ENCODE peak calls at places on chromosome 21, in eight cellular contexts. K is stomach, W is K562, G is tibial artery, B is thoracic aorta, E is cardiac fibroblast, V is psoas muscle, I is GM13976. O is an unnamed sample.

GRCh38 chr21:17371470-17371869 is 141.4 kb upstream of the CXADR start:
- DNase-seq in K (no peak), W (no peak), G (no peak), B (no peak), E (peak), V (no peak), I (no peak), O (no peak)

GRCh38 chr21:44383216-44383615 is 29.8 kb downstream of the TRPM2 start:
- DNase-seq in K (no peak), W (no peak), G (no peak), B (no peak), E (no peak), V (no peak), I (no peak), O (no peak)

GRCh38 chr21:36639769-36640168 is 59.1 kb upstream of the SIM2 start:
- DNase-seq in K (no peak), W (no peak), G (no peak), B (no peak), E (no peak), V (no peak), I (no peak), O (no peak)

GRCh38 chr21:42561742-42562141 is 48.1 kb downstream of the SLC37A1 start:
- DNase-seq in K (no peak), W (peak), G (peak), B (no peak), E (no peak), V (no peak), I (peak), O (no peak)

GRCh38 chr21:37670883-37671282 is 245.4 kb downstream of the KCNJ6 start:
- DNase-seq in K (no peak), W (no peak), G (no peak), B (no peak), E (peak), V (no peak), I (no peak), O (no peak)

GRCh38 chr21:33196956-33197374 is 32.8 kb upstream of the IFNAR2 start:
- DNase-seq in K (peak), W (peak), G (peak), B (no peak), E (peak), V (peak), I (peak), O (peak)

GRCh38 chr21:43355925-43356289 is 71.0 kb downstream of the SIK1 start:
- DNase-seq in K (no peak), W (no peak), G (no peak), B (no peak), E (no peak), V (no peak), I (peak), O (no peak)

GRCh38 chr21:44931137-44931500 is 8.7 kb upstream of the SLX9 start:
- DNase-seq in K (no peak), W (no peak), G (no peak), B (no peak), E (peak), V (peak), I (peak), O (no peak)

GRCh38 chr21:44299085-44299457 is 782 bp upstream of the PFKL start:
- DNase-seq in K (no peak), W (no peak), G (no peak), B (no peak), E (peak), V (no peak), I (peak), O (no peak)

GRCh38 chr21:14690886-14691285 is 144.8 kb upstream of the SAMSN1 start:
- DNase-seq in K (no peak), W (no peak), G (no peak), B (no peak), E (no peak), V (no peak), I (no peak), O (no peak)

GRCh38 chr21:25568230-25568629 is 39.1 kb downstream of the MRPL39 start:
- DNase-seq in K (no peak), W (no peak), G (peak), B (no peak), E (peak), V (no peak), I (no peak), O (peak)

GRCh38 chr21:42147386-42148020 is 71.4 kb upstream of the ABCG1 start:
- DNase-seq in K (no peak), W (no peak), G (no peak), B (no peak), E (no peak), V (no peak), I (no peak), O (no peak)

GRCh38 chr21:39650801-39651200 is 38.1 kb downstream of the B3GALT5 start:
- DNase-seq in K (no peak), W (no peak), G (no peak), B (no peak), E (no peak), V (no peak), I (no peak), O (no peak)

GRCh38 chr21:39444406-39445145 is 1.0 kb downstream of the LCA5L start:
- DNase-seq in K (no peak), W (peak), G (no peak), B (no peak), E (peak), V (no peak), I (no peak), O (peak)

DNA sequence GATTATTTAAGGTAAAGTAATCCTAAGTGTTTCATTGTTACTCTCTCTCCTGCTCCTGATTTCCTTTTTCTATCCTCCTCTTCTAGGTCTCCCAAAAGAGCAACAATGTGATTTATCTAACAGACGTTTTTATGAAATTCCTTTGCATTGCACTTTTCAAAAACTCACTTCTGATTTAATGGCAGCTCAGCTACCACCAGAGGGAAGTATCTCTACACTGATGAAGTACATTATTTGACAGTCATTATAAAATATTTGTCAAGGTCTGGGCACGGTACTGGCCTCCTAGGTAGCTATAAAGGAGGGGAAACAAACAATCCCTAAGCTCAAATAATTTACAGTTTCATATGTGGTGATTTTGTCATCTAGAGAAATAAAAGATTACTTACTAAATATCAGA is 15.6 kb downstream of the TMPRSS15 start:
- DNase-seq in K (no peak), W (no peak), G (no peak), B (no peak), E (no peak), V (no peak), I (no peak), O (no peak)
- TF ChIP-seq CTCF in K (no peak), W (no peak), G (no peak), B (no peak), E (no peak), V (no peak), I (no peak), O (no peak)

GRCh38 chr21:30268608-30269197 is 14.0 kb downstream of the KRTAP24-1 start:
- DNase-seq in K (no peak), W (peak), G (no peak), B (no peak), E (no peak), V (no peak), I (no peak), O (no peak)
- TF ChIP-seq CTCF in K (no peak), W (peak), G (peak), B (no peak), E (no peak), V (no peak), I (no peak), O (peak)

GRCh38 chr21:46264690-46265144 is 20.7 kb downstream of the MCM3AP start:
- DNase-seq in K (no peak), W (peak), G (no peak), B (no peak), E (no peak), V (no peak), I (no peak), O (no peak)
- TF ChIP-seq CTCF in K (no peak), W (peak), G (no peak), B (no peak), E (no peak), V (no peak), I (no peak), O (no peak)

GRCh38 chr21:41071410-41071809 is 96.5 kb upstream of the BACE2 start:
- DNase-seq in K (no peak), W (no peak), G (no peak), B (no peak), E (no peak), V (no peak), I (no peak), O (peak)

GRCh38 chr21:41068411-41069304 is 99.3 kb upstream of the BACE2 start:
- DNase-seq in K (peak), W (peak), G (peak), B (peak), E (peak), V (peak), I (peak), O (peak)

GRCh38 chr21:41066086-41066938 is 101.6 kb upstream of the BACE2 start:
- DNase-seq in K (peak), W (no peak), G (no peak), B (no peak), E (no peak), V (no peak), I (no peak), O (no peak)

GRCh38 chr21:41065539-41065938 is 102.4 kb upstream of the BACE2 start:
- DNase-seq in K (no peak), W (no peak), G (no peak), B (no peak), E (no peak), V (no peak), I (no peak), O (no peak)

GRCh38 chr21:41069305-41069642 is 98.7 kb upstream of the BACE2 start:
- DNase-seq in K (no peak), W (no peak), G (no peak), B (no peak), E (no peak), V (no peak), I (no peak), O (no peak)
- TF ChIP-seq CTCF in K (no peak), W (no peak), G (no peak), B (no peak), E (no peak), V (no peak), I (no peak), O (peak)

DNA sequence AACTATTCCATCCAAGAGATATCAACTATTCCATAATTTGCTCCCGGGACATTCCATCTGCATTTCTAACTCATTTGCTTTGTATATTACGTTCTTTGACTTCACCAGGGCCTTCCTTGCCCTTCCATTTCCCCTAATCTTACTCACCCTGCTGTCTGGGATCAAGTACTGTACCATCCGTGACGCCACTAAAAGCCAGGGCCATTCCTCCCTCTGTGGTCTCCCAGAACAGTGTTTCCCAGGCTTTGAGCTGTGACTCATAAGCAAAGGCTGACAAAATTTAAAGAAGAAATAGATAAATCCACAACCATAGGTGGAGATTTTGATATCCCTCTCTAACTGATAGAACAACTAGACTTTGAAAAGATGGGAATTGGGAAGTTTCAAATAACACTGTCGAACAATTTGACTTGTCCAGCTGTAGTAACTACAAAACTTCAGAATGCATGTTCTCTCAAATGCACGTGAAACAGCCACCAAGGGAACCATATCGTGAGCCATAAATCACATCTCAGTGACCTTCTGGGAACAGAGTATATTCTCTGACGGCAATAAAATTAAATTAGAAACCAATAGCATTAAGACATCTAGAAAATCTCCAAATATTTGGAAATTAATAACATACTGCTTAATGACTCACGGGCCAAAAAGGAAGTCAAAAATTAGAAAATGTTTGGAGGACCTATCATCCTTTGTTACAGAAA is 501.0 kb downstream of the SETD4 start:
- DNase-seq in K (no peak), W (no peak), G (no peak), B (no peak), E (peak), V (no peak), I (no peak), O (no peak)
- TF ChIP-seq CTCF in K (no peak), W (no peak), G (no peak), B (no peak), E (peak), V (no peak), I (no peak), O (no peak)

GRCh38 chr21:46094401-46095105 is 3.4 kb upstream of the COL6A2 start:
- DNase-seq in K (no peak), W (no peak), G (no peak), B (no peak), E (no peak), V (no peak), I (no peak), O (no peak)
- TF ChIP-seq CTCF in K (no peak), W (no peak), G (no peak), B (no peak), E (no peak), V (no peak), I (no peak), O (no peak)

DNA sequence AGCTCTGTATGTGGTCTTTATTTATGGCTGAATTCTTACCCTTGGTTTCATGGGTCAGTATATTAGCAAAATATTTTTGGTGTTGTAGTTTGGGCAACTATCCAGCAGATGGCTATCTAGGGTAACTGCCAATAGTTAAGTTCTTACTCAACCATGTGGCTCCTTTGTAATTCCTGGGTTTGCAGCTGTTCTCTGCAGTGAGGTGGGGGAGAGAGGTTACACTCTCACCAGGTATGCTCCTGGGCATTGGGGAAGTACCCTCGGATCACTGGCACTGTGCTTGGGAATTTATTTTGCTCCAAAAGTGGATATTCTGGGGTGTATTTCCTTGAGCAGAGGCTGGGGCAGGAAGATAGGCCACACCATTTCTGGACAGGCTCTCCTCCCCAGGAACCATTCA is 436.7 kb upstream of the TMPRSS15 start:
- DNase-seq in K (no peak), W (no peak), G (no peak), B (no peak), E (no peak), V (no peak), I (no peak), O (no peak)
- TF ChIP-seq CTCF in K (no peak), W (peak), G (no peak), B (no peak), E (peak), V (no peak), I (no peak), O (peak)